ENCODE peak calls at places on chromosomes 2 and 18, in five cellular contexts. J, L, N, B and V are unnamed samples.

GRCh38 chr18:46452820-46453219 is 204.2 kb downstream of the LOXHD1 start:
- DNase-seq in J (peak; percentile 22), B (no peak), L (no peak), N (no peak), V (no peak)

GRCh38 chr2:157052685-157053224 is 204.8 kb upstream of the GALNT5 start:
- DNase-seq in L (no peak), B (peak; percentile 54), N (no peak), J (peak; percentile 87), V (no peak)

GRCh38 chr2:36478332-36478738 is 119.6 kb downstream of the FEZ2 start:
- DNase-seq in B (peak; percentile 77), J (peak; percentile 96), N (no peak), L (no peak), V (no peak)

GRCh38 chr2:56410140-56410539 is 226.3 kb downstream of the CCDC85A start:
- DNase-seq in B (peak; percentile 18), J (peak; percentile 11), N (no peak), L (no peak), V (no peak)

GRCh38 chr2:96507957-96508520 is 2.9 kb upstream of the NEURL3 start:
- DNase-seq in L (peak; percentile 99), J (peak; percentile 10), N (peak; percentile 87), B (peak; percentile 45), V (peak; percentile 76)

GRCh38 chr2:202203348-202203747 is 35.0 kb downstream of the SUMO1 start:
- DNase-seq in J (no peak), B (no peak), N (no peak), L (no peak), V (no peak)

GRCh38 chr2:237165405-237166276 is 80.0 kb downstream of the COPS8 start:
- DNase-seq in L (peak; percentile 63), B (no peak), N (peak; percentile 64), J (peak; percentile 69), V (no peak)

GRCh38 chr2:503288-503999 is 173.8 kb downstream of the TMEM18 start:
- DNase-seq in L (no peak), B (no peak), N (no peak), J (no peak), V (no peak)

GRCh38 chr2:196277002-196277401 is 105.6 kb upstream of the STK17B start:
- DNase-seq in J (peak; percentile 64), N (no peak), L (no peak), B (peak; percentile 59), V (no peak)

GRCh38 chr18:42041793-42042192 is 86.8 kb downstream of the PIK3C3 start:
- DNase-seq in N (no peak), J (no peak), B (no peak), L (no peak), V (no peak)

GRCh38 chr18:45801396-45802004 is 24.0 kb upstream of the SIGLEC15 start:
- DNase-seq in N (no peak), J (no peak), B (no peak), L (no peak), V (no peak)

GRCh38 chr2:224449212-224450147 is 47.6 kb upstream of the FAM124B start:
- DNase-seq in J (no peak), N (no peak), B (peak; percentile 34), L (no peak), V (no peak)

GRCh38 chr2:44547713-44548112 is 186.0 kb downstream of the CAMKMT start:
- DNase-seq in L (no peak), J (no peak), N (no peak), B (no peak), V (no peak)

GRCh38 chr2:100043246-100043890 is 99.0 kb downstream of the AFF3 start:
- DNase-seq in J (no peak), N (no peak), L (no peak), B (no peak), V (no peak)

GRCh38 chr2:10717630-10718029 is 3.8 kb upstream of the ATP6V1C2 start:
- DNase-seq in J (peak; percentile 61), B (no peak), L (no peak), N (no peak), V (no peak)

GRCh38 chr2:8661235-8661634 is 20.6 kb upstream of the ID2 start:
- DNase-seq in J (no peak), B (no peak), L (no peak), N (no peak), V (no peak)

GRCh38 chr2:105403785-105404698 is 5.2 kb upstream of the FHL2 start:
- DNase-seq in B (peak; percentile 88), L (no peak), J (peak; percentile 94), N (peak; percentile 60), V (no peak)

GRCh38 chr2:240624011-240624949 is 1.0 kb upstream of the GPR35 start:
- DNase-seq in L (no peak), B (no peak), J (no peak), N (no peak), V (no peak)

GRCh38 chr2:101745711-101746694 is 48.5 kb downstream of the MAP4K4 start:
- DNase-seq in J (peak; percentile 87), L (no peak), N (no peak), B (peak; percentile 68), V (no peak)

GRCh38 chr18:70827632-70828031 is 538.8 kb downstream of the SOCS6 start:
- DNase-seq in L (no peak), N (no peak), B (no peak), J (no peak), V (no peak)
- H4K91ac ChIP-seq in L (no peak overlapping the region), N (no peak overlapping the region), B (no peak overlapping the region), J (no peak overlapping the region), V (no peak overlapping the region)

GRCh38 chr2:150974864-150975263 is 286.8 kb downstream of the RBM43 start:
- DNase-seq in N (no peak), J (no peak), L (no peak), B (peak; percentile 29), V (no peak)
- H2AK5ac ChIP-seq in N (no peak overlapping the region), J (no peak overlapping the region), L (no peak overlapping the region), B (no peak overlapping the region), V (no peak overlapping the region)

DNA sequence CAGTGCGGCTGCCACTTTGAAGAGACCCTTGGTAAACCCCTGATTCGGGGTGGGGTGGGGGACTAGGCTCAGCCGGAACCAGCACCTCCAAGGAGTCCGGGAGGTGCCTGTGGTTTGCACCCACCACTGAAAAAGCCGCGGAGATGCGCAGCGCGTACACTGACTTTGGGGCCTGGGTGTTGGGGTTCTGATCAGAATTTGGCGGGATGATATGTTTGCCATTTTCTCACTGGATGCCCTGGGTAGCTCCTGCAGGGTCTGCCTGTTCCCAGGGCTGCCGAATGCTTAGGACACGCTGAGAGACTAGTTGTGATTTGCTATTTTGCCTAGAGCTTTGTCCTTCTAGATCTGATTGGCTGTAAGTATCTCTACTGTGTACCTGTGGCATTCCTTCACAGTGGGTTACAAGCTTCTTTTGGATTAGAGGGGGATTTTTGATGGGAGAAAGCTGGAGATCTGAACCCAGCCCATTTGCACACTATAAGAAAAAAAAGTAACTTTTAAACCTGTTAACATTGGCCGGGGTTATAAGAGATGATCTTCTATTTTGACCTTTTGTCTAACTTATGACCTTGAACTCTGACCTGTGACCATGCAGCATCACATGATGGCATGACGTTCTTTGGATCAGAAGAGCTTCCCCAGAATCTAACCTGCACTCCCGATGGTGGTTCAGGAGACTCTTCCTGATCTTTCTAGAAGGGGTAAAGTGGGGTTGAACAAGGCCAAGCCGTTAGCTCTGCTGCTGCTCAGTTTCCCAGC is 1.6 kb downstream of the KCNE4 start:
- DNase-seq in N (no peak), J (no peak), B (peak; percentile 31), L (no peak), V (no peak)
- H4K91ac ChIP-seq in N (no peak overlapping the region), J (peak overlapping the region; percentile 90), B (peak overlapping the region; percentile 3), L (no peak overlapping the region), V (no peak overlapping the region)

DNA sequence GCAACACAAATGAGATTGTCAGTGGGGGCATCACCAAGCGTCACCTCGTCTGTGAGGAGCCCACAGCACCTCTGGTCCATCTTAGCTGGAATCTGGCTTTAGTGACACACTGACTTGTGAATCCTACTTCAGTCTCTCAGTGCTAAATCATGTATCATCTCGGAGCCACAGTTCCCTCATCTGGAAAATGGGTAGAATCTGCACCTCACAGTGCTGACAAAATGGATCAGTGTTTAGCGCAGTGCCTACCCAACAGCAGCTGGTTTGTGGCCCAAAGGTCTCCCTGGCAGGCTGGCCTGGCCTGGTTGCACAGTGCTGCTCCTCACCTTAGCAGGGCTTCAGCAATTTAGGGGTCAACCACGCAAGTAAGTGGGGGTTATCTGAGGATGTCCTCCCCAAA is 10.0 kb downstream of the DBI start:
- DNase-seq in L (no peak), J (no peak), N (no peak), B (no peak), V (no peak)
- H2AK5ac ChIP-seq in L (no peak overlapping the region), J (no peak overlapping the region), N (no peak overlapping the region), B (no peak overlapping the region), V (no peak overlapping the region)